ENCODE peak calls at places on chromosomes 2 and 18, in seven cellular contexts. One of them, this sample, is unnamed.

GRCh38 chr2:198499539-198499938 is 695.1 kb downstream of the PLCL1 start:
- DNase-seq in sciatic nerve: no peak
- DNase-seq in neural crest cell: no peak
- DNase-seq in stimulated activated CD4-positive, alpha-beta T cell treated with anti-CD3 and anti-CD28 coated beads, TNF-alpha, amount 100 ng/mL, for 4 hours: no peak
- DNase-seq in Right ventricle myocardium superior: peak
- DNase-seq in AG09309: peak
- DNase-seq in NCI-H2171 treated with DMSO at 0.1 percent for 48 hours: no peak
- DNase-seq in this sample: no peak

GRCh38 chr2:122734756-122735155 is 979.3 kb downstream of the TSN start:
- DNase-seq in neural crest cell: no peak
- DNase-seq in sciatic nerve: no peak
- DNase-seq in Right ventricle myocardium superior: no peak
- DNase-seq in NCI-H2171 treated with DMSO at 0.1 percent for 48 hours: no peak
- DNase-seq in AG09309: no peak
- DNase-seq in stimulated activated CD4-positive, alpha-beta T cell treated with anti-CD3 and anti-CD28 coated beads, TNF-alpha, amount 100 ng/mL, for 4 hours: no peak
- DNase-seq in this sample: no peak

GRCh38 chr2:233449071-233449901 is 95.0 kb downstream of the DGKD start:
- DNase-seq in NCI-H2171 treated with DMSO at 0.1 percent for 48 hours: no peak
- DNase-seq in AG09309: no peak
- DNase-seq in stimulated activated CD4-positive, alpha-beta T cell treated with anti-CD3 and anti-CD28 coated beads, TNF-alpha, amount 100 ng/mL, for 4 hours: no peak
- DNase-seq in sciatic nerve: peak
- DNase-seq in Right ventricle myocardium superior: peak
- DNase-seq in neural crest cell: peak
- DNase-seq in this sample: no peak

GRCh38 chr2:67215214-67215613 is 181.9 kb upstream of the ETAA1 start:
- DNase-seq in sciatic nerve: no peak
- DNase-seq in stimulated activated CD4-positive, alpha-beta T cell treated with anti-CD3 and anti-CD28 coated beads, TNF-alpha, amount 100 ng/mL, for 4 hours: no peak
- DNase-seq in AG09309: peak
- DNase-seq in neural crest cell: peak
- DNase-seq in Right ventricle myocardium superior: no peak
- DNase-seq in NCI-H2171 treated with DMSO at 0.1 percent for 48 hours: no peak
- DNase-seq in this sample: peak

GRCh38 chr2:232231514-232231913 is 147.0 kb upstream of the ALPP start:
- DNase-seq in NCI-H2171 treated with DMSO at 0.1 percent for 48 hours: no peak
- DNase-seq in neural crest cell: no peak
- DNase-seq in Right ventricle myocardium superior: no peak
- DNase-seq in sciatic nerve: no peak
- DNase-seq in stimulated activated CD4-positive, alpha-beta T cell treated with anti-CD3 and anti-CD28 coated beads, TNF-alpha, amount 100 ng/mL, for 4 hours: no peak
- DNase-seq in AG09309: no peak
- DNase-seq in this sample: no peak

GRCh38 chr2:138020432-138020831 is 56.2 kb downstream of the HNMT start:
- DNase-seq in NCI-H2171 treated with DMSO at 0.1 percent for 48 hours: no peak
- DNase-seq in stimulated activated CD4-positive, alpha-beta T cell treated with anti-CD3 and anti-CD28 coated beads, TNF-alpha, amount 100 ng/mL, for 4 hours: no peak
- DNase-seq in sciatic nerve: no peak
- DNase-seq in neural crest cell: no peak
- DNase-seq in Right ventricle myocardium superior: no peak
- DNase-seq in AG09309: no peak
- DNase-seq in this sample: no peak

GRCh38 chr18:8948011-8948410 is 154.5 kb upstream of the NDUFV2 start:
- DNase-seq in sciatic nerve: no peak
- DNase-seq in AG09309: no peak
- DNase-seq in neural crest cell: no peak
- DNase-seq in NCI-H2171 treated with DMSO at 0.1 percent for 48 hours: no peak
- DNase-seq in Right ventricle myocardium superior: no peak
- DNase-seq in stimulated activated CD4-positive, alpha-beta T cell treated with anti-CD3 and anti-CD28 coated beads, TNF-alpha, amount 100 ng/mL, for 4 hours: no peak
- DNase-seq in this sample: no peak

GRCh38 chr2:9554841-9555337 is 741 bp downstream of the ADAM17 start:
- DNase-seq in Right ventricle myocardium superior: no peak
- DNase-seq in stimulated activated CD4-positive, alpha-beta T cell treated with anti-CD3 and anti-CD28 coated beads, TNF-alpha, amount 100 ng/mL, for 4 hours: no peak
- DNase-seq in sciatic nerve: no peak
- DNase-seq in neural crest cell: no peak
- DNase-seq in AG09309: peak
- DNase-seq in NCI-H2171 treated with DMSO at 0.1 percent for 48 hours: peak
- DNase-seq in this sample: peak

GRCh38 chr18:9135081-9135911 is 1.3 kb upstream of the ANKRD12 start:
- DNase-seq in AG09309: no peak
- DNase-seq in stimulated activated CD4-positive, alpha-beta T cell treated with anti-CD3 and anti-CD28 coated beads, TNF-alpha, amount 100 ng/mL, for 4 hours: no peak
- DNase-seq in NCI-H2171 treated with DMSO at 0.1 percent for 48 hours: peak
- DNase-seq in neural crest cell: no peak
- DNase-seq in sciatic nerve: no peak
- DNase-seq in Right ventricle myocardium superior: peak
- DNase-seq in this sample: peak

GRCh38 chr2:5365871-5366461 is 326.2 kb upstream of the SOX11 start:
- DNase-seq in AG09309: no peak
- DNase-seq in Right ventricle myocardium superior: peak
- DNase-seq in neural crest cell: peak
- DNase-seq in sciatic nerve: peak
- DNase-seq in NCI-H2171 treated with DMSO at 0.1 percent for 48 hours: peak
- DNase-seq in stimulated activated CD4-positive, alpha-beta T cell treated with anti-CD3 and anti-CD28 coated beads, TNF-alpha, amount 100 ng/mL, for 4 hours: no peak
- DNase-seq in this sample: peak

GRCh38 chr18:57841568-57841967 is 38.5 kb upstream of the ATP8B1 start:
- DNase-seq in neural crest cell: no peak
- DNase-seq in stimulated activated CD4-positive, alpha-beta T cell treated with anti-CD3 and anti-CD28 coated beads, TNF-alpha, amount 100 ng/mL, for 4 hours: no peak
- DNase-seq in NCI-H2171 treated with DMSO at 0.1 percent for 48 hours: no peak
- DNase-seq in AG09309: no peak
- DNase-seq in sciatic nerve: no peak
- DNase-seq in Right ventricle myocardium superior: no peak
- DNase-seq in this sample: no peak

GRCh38 chr18:62281684-62282083 is 43.4 kb upstream of the TNFRSF11A start:
- DNase-seq in sciatic nerve: no peak
- DNase-seq in Right ventricle myocardium superior: no peak
- DNase-seq in stimulated activated CD4-positive, alpha-beta T cell treated with anti-CD3 and anti-CD28 coated beads, TNF-alpha, amount 100 ng/mL, for 4 hours: no peak
- DNase-seq in neural crest cell: no peak
- DNase-seq in AG09309: peak
- DNase-seq in NCI-H2171 treated with DMSO at 0.1 percent for 48 hours: no peak
- DNase-seq in this sample: no peak

GRCh38 chr2:61898810-61899209 is 6.7 kb upstream of the COMMD1 start:
- DNase-seq in Right ventricle myocardium superior: no peak
- DNase-seq in neural crest cell: no peak
- DNase-seq in AG09309: no peak
- DNase-seq in sciatic nerve: no peak
- DNase-seq in stimulated activated CD4-positive, alpha-beta T cell treated with anti-CD3 and anti-CD28 coated beads, TNF-alpha, amount 100 ng/mL, for 4 hours: no peak
- DNase-seq in NCI-H2171 treated with DMSO at 0.1 percent for 48 hours: peak
- DNase-seq in this sample: no peak

GRCh38 chr2:217993055-217993645 is 9.6 kb downstream of the TNS1 start:
- DNase-seq in neural crest cell: no peak
- DNase-seq in Right ventricle myocardium superior: peak
- DNase-seq in stimulated activated CD4-positive, alpha-beta T cell treated with anti-CD3 and anti-CD28 coated beads, TNF-alpha, amount 100 ng/mL, for 4 hours: no peak
- DNase-seq in AG09309: no peak
- DNase-seq in NCI-H2171 treated with DMSO at 0.1 percent for 48 hours: no peak
- DNase-seq in sciatic nerve: no peak
- DNase-seq in this sample: no peak

GRCh38 chr2:152468832-152469692 is 134.1 kb downstream of the FMNL2 start:
- DNase-seq in Right ventricle myocardium superior: no peak
- DNase-seq in stimulated activated CD4-positive, alpha-beta T cell treated with anti-CD3 and anti-CD28 coated beads, TNF-alpha, amount 100 ng/mL, for 4 hours: no peak
- DNase-seq in neural crest cell: no peak
- DNase-seq in sciatic nerve: no peak
- DNase-seq in AG09309: no peak
- DNase-seq in NCI-H2171 treated with DMSO at 0.1 percent for 48 hours: peak
- DNase-seq in this sample: no peak

GRCh38 chr2:207807516-207807915 is 37.8 kb upstream of the FZD5 start:
- DNase-seq in sciatic nerve: no peak
- DNase-seq in Right ventricle myocardium superior: no peak
- DNase-seq in stimulated activated CD4-positive, alpha-beta T cell treated with anti-CD3 and anti-CD28 coated beads, TNF-alpha, amount 100 ng/mL, for 4 hours: no peak
- DNase-seq in NCI-H2171 treated with DMSO at 0.1 percent for 48 hours: no peak
- DNase-seq in neural crest cell: no peak
- DNase-seq in AG09309: no peak
- DNase-seq in this sample: no peak

GRCh38 chr18:35707674-35708073 is 126.1 kb downstream of the GALNT1 start:
- DNase-seq in AG09309: no peak
- DNase-seq in Right ventricle myocardium superior: peak
- DNase-seq in sciatic nerve: no peak
- DNase-seq in NCI-H2171 treated with DMSO at 0.1 percent for 48 hours: no peak
- DNase-seq in stimulated activated CD4-positive, alpha-beta T cell treated with anti-CD3 and anti-CD28 coated beads, TNF-alpha, amount 100 ng/mL, for 4 hours: no peak
- DNase-seq in neural crest cell: no peak
- DNase-seq in this sample: no peak

GRCh38 chr2:1723397-1724042 is 20.8 kb downstream of the PXDN start:
- DNase-seq in neural crest cell: no peak
- DNase-seq in AG09309: no peak
- DNase-seq in stimulated activated CD4-positive, alpha-beta T cell treated with anti-CD3 and anti-CD28 coated beads, TNF-alpha, amount 100 ng/mL, for 4 hours: no peak
- DNase-seq in Right ventricle myocardium superior: no peak
- DNase-seq in sciatic nerve: no peak
- DNase-seq in NCI-H2171 treated with DMSO at 0.1 percent for 48 hours: no peak
- DNase-seq in this sample: no peak